ENCODE peak calls at places on chromosomes 13 and 19, in six cellular contexts. S is breast epithelium, C is Peyer's patch, X is ovary, E is esophagus squamous epithelium, Z is heart left ventricle. B is an unnamed sample.
A peak's percentile ranks its signal among the peaks of the same experiment; 100 is the strongest.

GRCh38 chr13:88436974-88437373 is 765.8 kb downstream of the SLITRK5 start:
- DNase-seq in X (no peak), S (no peak), E (no peak), C (no peak), Z (no peak), B (no peak)

GRCh38 chr19:38318595-38319142 is 976 bp upstream of the KCNK6 start:
- DNase-seq in Z (no peak), C (no peak), S (no peak), E (no peak), X (peak; percentile 44), B (no peak)

GRCh38 chr13:99984463-99985242 is 3.1 kb downstream of the ZIC2 start:
- DNase-seq in S (no peak), C (no peak), E (no peak), Z (no peak), X (no peak), B (no peak)

GRCh38 chr13:97130201-97130600 is 91.9 kb upstream of the MBNL2 start:
- DNase-seq in S (no peak), Z (no peak), E (no peak), C (no peak), X (no peak), B (no peak)

GRCh38 chr13:24215732-24216131 is 55.2 kb downstream of the SPATA13 start:
- DNase-seq in E (no peak), X (peak; percentile 46), S (peak; percentile 62), Z (no peak), C (no peak), B (peak; percentile 87)

GRCh38 chr19:11125994-11126685 is 29.4 kb downstream of the SPC24 start:
- DNase-seq in Z (peak; percentile 84), S (peak; percentile 88), C (peak; percentile 81), E (no peak), X (peak; percentile 86), B (peak; percentile 87)

GRCh38 chr19:50293263-50294004 is 35.7 kb downstream of the KCNC3 start:
- DNase-seq in Z (no peak), E (no peak), C (no peak), X (no peak), S (no peak), B (no peak)

GRCh38 chr19:4597278-4597974 is 37.9 kb upstream of the SEMA6B start:
- DNase-seq in C (no peak), S (no peak), Z (no peak), E (no peak), X (no peak), B (no peak)

GRCh38 chr19:10454267-10454666 is 33.9 kb downstream of the PDE4A start:
- DNase-seq in C (no peak), S (no peak), X (no peak), E (no peak), Z (no peak), B (no peak)

GRCh38 chr13:64912141-64912540 is 2318.0 kb downstream of the PCDH9 start:
- DNase-seq in E (no peak), Z (no peak), S (no peak), X (no peak), C (no peak), B (no peak)

GRCh38 chr19:55301459-55302331 is 17.9 kb downstream of the BRSK1 start:
- DNase-seq in S (peak; percentile 82), C (peak; percentile 90), Z (peak; percentile 96), X (peak; percentile 86), E (no peak), B (peak; percentile 89)
- TF ChIP-seq POLR2A in S (no peak), C (no peak), Z (no peak), X (no peak), E (no peak), B (no peak)

DNA sequence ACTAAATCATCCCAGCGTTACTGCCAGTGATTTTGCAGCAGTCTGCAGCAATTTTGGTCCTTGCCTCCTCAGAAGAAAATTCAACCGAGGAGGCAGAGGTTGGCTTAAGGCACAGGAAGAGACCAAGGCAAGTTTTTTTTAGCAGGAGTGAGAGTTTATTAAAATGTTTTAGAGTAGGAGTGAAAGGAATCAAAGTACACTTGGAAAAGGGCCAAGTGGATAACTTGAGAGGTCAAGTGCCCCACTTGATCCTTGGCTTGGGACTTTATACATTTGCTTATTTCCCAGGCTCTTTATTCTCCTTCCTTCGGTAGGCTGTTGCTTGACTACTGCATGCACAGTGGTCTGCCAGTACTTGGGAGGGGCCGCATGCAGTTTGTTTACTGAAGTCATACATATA is 2.9 kb upstream of the ZNF134 start:
- DNase-seq in Z (no peak), C (no peak), S (no peak), X (no peak), E (no peak), B (no peak)
- H3K9me3 ChIP-seq in Z (peaks cover 19% of the 10 kb centered on the region), C (no peaks in the 10 kb centered on the region), S (peaks cover 43% of the 10 kb centered on the region), X (peaks cover 3% of the 10 kb centered on the region), E (peaks cover 38% of the 10 kb centered on the region), B (peaks cover 11% of the 10 kb centered on the region)

GRCh38 chr13:80334582-80335260 is 6.2 kb downstream of the SPRY2 start:
- DNase-seq in X (no peak), E (no peak), S (no peak), Z (no peak), C (no peak), B (no peak)
- TF ChIP-seq CTCF in X (no peak), E (no peak), S (no peak), Z (no peak), C (no peak), B (no peak)

DNA sequence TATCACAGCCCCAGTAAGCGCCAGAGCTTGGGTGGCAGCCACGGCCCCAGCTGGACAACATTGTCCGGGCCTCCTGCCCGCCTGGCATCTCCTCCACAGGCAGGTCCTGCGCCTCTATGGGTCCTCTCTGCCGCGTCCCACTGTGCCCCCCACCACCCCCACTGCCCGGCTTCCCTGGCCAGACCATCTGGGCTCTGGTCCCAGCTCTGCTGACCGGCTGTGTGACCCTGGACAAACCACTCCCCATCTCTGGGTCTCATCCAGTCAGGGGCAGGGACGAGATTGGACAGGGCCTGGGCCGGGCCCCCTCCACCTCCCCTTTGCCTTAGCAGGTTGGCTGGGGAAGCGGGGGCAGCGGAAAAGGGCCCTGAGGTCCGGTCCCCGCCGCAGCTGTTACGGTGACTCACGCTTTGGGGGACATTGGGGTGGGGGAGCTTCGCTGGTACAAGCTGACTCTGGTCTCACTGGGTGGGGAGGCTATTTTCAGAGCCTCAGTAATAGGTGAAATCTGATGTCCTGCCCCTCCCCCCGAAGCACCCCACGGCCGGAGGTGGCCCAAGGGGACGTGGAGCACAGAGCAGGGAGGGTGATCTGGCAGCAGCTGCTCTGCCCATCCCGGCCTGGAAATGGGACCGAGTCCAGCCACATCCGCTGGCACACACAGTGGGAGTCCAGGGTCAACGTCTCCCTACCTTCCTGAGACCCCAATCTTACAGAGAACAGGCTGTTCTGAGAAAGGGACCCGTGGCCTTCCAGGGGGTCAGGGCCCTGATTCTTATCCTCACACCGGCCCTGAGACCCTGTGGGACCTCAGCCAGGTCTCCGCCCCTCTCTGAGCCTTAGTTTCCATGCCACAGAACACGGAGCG is 9.1 kb downstream of the NFIC start:
- DNase-seq in X (peak; percentile 96), S (peak; percentile 77), C (no peak), Z (peak; percentile 86), E (no peak), B (peak; percentile 98)
- TF ChIP-seq POLR2A in X (no peak), S (no peak), C (no peak), Z (no peak), E (no peak), B (peak; percentile 76)

GRCh38 chr19:57701625-57702024 is 7.4 kb downstream of the ZNF154 start:
- DNase-seq in S (no peak), E (no peak), Z (no peak), C (no peak), X (no peak), B (peak; percentile 23)
- H3K9me3 ChIP-seq in S (peaks cover 90% of the 10 kb centered on the region), E (peaks cover 76% of the 10 kb centered on the region), Z (no peaks in the 10 kb centered on the region), C (no peaks in the 10 kb centered on the region), X (peaks cover 13% of the 10 kb centered on the region), B (no peaks in the 10 kb centered on the region)

DNA sequence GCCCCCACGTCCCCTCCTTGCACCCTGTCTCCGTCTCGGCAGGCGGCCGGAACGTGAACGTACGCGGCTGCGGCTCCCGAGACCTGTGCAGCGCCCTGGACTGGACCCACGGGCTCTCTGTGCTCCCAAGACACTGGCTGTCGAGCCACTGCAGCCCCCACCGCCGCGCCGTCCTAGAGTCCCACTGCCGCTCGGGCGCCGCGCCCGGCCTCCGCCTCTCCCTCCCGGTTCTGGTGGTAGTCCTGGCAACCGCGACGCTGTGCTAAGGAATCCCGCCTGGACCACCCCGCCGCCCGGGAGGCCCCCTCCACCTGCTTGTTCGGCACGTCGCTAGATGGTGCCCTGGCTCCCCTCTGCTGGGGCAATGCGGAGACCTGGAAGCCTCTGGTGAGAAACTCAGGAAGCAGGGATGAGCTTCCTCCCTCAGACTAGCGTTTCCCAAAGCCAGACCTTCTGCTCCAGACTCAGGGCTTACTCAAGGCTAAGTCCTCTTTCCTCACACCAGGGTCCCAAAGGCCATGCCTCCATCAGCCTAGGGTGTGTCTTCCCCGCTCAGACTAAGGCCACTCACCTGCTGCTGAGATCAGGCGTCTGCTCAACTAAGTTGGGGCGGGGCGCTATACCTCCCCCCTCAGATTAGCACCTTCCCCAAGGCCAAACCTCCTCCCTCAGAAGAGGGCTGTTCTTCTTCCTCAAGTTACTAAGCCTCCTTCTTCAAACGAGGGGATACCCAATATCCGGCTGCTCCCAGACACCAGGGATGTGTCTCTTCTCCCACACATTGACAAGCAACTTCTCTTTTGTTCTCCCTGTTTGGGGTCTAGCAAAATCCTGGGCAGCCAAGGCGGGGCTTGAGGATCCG is 16.1 kb upstream of the IRGC start:
- DNase-seq in X (peak; percentile 17), E (no peak), C (peak; percentile 68), S (no peak), Z (peak; percentile 61), B (no peak)
- TF ChIP-seq CTCF in X (no peak), E (no peak), C (no peak), S (no peak), Z (no peak), B (no peak)

DNA sequence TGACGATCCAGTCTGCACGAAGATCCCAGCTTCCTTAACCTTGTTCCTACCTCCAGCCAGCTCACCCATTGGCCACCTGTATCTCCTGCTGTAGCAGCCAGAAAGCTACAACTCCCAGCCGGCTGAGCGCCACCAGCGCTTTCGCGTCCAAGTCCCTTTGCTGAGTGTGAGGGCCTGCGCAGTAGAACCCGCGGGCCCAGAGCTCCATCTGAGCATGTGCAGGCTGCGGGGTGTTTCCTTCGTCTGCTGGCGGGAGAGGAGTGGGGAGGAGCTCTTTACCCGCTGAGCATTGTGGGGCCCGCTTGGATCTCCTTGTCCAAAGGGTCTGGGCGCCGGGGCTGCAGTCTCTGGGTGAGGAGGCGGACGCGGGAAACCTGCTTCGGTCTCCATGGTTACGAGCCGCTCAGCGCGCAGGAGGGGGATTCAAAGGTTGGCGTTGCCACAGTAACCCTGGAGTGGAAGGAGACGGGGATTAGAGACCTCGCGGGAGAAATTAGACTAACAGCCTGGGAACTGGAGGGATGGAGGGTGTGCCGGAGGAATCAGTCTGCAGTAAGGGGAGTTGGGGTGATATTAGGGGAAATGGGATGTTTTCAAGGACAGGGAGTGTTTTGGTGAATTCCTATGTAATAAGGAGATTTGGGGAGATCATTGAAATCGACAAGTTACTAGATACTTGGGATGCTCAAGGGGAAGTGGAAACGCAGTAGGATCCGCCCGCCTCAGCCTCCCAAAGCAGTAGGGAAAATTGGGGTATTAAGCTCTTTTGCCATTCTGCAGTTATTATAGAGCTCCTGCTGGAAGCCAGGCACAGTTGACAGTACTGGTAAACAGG is 33.5 kb downstream of the ZSWIM9 start:
- DNase-seq in S (peak; percentile 93), X (peak; percentile 90), Z (peak; percentile 96), E (peak; percentile 62), C (peak; percentile 95), B (peak; percentile 95)
- TF ChIP-seq POLR2A in S (no peak), X (no peak), Z (no peak), E (peak; percentile 22), C (no peak), B (peak; percentile 63)

DNA sequence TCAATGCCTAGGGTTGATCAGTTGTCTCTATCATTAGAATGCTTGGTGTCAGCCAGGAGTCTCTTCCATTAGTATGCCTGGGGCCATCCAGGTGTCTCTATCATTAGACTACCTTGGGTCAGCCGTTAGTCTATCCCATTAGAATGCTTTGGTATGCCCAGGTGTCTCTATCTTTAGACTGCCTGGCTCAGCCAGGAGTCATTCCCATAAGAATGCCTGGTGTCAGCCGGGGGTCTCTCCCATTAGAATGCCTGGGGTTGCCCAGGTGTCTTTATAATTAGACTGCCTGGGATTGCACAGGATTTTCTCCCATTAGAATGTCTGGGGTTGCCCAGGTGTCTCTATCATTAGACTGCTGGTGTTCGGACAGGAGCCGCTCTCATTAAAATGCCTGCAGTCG is 1442.9 kb downstream of the UQCRFS1 start:
- DNase-seq in X (no peak), Z (no peak), E (no peak), S (no peak), C (no peak), B (no peak)
- H3K9me3 ChIP-seq in X (peaks cover 5% of the 10 kb centered on the region), Z (no peaks in the 10 kb centered on the region), E (peaks cover 37% of the 10 kb centered on the region), S (peaks cover 22% of the 10 kb centered on the region), C (no peaks in the 10 kb centered on the region), B (no peaks in the 10 kb centered on the region)

B was measured in adrenal gland.